ENCODE peak calls at places on chromosome 12, in six cellular contexts. H is nephron progenitor cell, J is foreskin fibroblast, R is lower lobe of right lung, K is GM06990, Z is progenitor cell of endocrine pancreas. O is an unnamed sample.

GRCh38 chr12:65656904-65657351 is 167.4 kb upstream of the HMGA2 start:
- DNase-seq in R (no peak), K (peak), J (peak), Z (no peak), H (no peak), O (no peak)

GRCh38 chr12:115060477-115061168 is 376.6 kb upstream of the TBX3 start:
- DNase-seq in Z (no peak), H (no peak), J (peak), R (no peak), K (no peak), O (no peak)

GRCh38 chr12:49133014-49133413 is 1.8 kb upstream of the TUBA1B start:
- DNase-seq in Z (no peak), R (no peak), H (no peak), K (no peak), J (no peak), O (no peak)

GRCh38 chr12:120668091-120668796 is 18.7 kb upstream of the MLEC start:
- DNase-seq in J (no peak), K (no peak), H (no peak), R (peak), Z (no peak), O (no peak)

GRCh38 chr12:121955258-121956040 is 37.1 kb downstream of the CFAP251 start:
- DNase-seq in K (no peak), H (no peak), J (peak), R (no peak), Z (no peak), O (no peak)

GRCh38 chr12:89225401-89225800 is 126.9 kb downstream of the DUSP6 start:
- DNase-seq in K (peak), H (no peak), J (peak), R (peak), Z (no peak), O (peak)

GRCh38 chr12:8890313-8891084 is 23.8 kb upstream of the PHC1 start:
- DNase-seq in H (peak), R (peak), J (peak), K (no peak), Z (peak), O (peak)

GRCh38 chr12:15613981-15614380 is 175.2 kb downstream of the EPS8 start:
- DNase-seq in J (peak), K (no peak), Z (no peak), R (no peak), H (no peak), O (no peak)

GRCh38 chr12:89707992-89708792 is 446 bp downstream of the ATP2B1 start:
- DNase-seq in J (peak), K (peak), H (peak), R (peak), Z (peak), O (peak)

GRCh38 chr12:48044396-48044795 is 40.1 kb upstream of the COL2A1 start:
- DNase-seq in R (no peak), H (no peak), K (no peak), Z (no peak), J (no peak), O (no peak)

GRCh38 chr12:124479680-124480468 is 87.5 kb downstream of the NCOR2 start:
- DNase-seq in Z (no peak), H (no peak), J (no peak), R (no peak), K (no peak), O (no peak)

GRCh38 chr12:64510687-64511086 is 58.8 kb downstream of the TBK1 start:
- DNase-seq in Z (no peak), H (no peak), R (no peak), K (no peak), J (no peak), O (no peak)

GRCh38 chr12:51238510-51239334 is at the start of gene DAZAP2:
- DNase-seq in R (peak), K (peak), J (peak), Z (peak), H (peak), O (peak)
- TF ChIP-seq CTCF in R (peak), K (no peak), J (no peak), Z (peak), H (no peak), O (no peak)

DNA sequence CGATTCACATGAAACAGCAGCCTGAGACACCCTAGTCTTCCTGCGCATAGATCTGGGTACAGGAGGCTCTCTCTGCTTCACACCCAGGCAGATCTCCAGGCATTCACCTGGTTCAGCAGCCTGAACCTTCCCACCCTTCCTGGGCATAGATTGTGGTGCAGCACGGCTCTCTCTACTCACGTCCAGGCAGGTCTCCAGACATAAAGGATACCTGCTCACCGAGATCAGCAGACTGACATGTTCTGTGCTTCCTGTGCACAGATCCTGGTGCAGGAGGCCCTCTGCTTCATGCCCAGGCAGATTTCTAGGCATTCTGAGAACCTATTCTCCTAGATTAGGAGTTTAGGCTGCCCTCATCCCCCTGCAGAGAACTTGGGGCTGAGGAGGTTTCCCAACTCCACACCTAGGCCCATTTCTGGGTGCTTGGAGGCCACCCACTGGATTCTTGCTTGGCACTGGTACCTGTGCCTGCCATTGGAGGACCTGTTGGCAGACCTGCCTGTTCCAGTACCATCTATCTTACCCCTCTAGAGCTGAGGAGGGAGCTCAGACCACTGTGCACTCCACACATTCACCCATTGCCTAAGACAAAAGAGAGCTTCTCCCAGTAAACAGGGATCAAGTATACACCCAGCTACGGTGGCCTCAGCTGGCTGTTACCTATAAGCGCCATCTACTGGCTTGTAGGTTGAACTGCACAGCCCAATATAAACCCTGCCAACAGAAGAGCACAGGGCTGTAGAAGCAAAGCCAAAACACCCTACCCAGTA is 28.0 kb upstream of the GARIN6 start:
- DNase-seq in Z (no peak), K (no peak), R (no peak), J (no peak), H (peak), O (no peak)
- TF ChIP-seq CTCF in Z (peak), K (peak), R (peak), J (peak), H (peak), O (peak)

GRCh38 chr12:7642876-7643309 is 22.8 kb downstream of the APOBEC1 start:
- DNase-seq in J (peak), K (no peak), R (no peak), H (peak), Z (no peak), O (no peak)
- TF ChIP-seq CTCF in J (peak), K (peak), R (peak), H (peak), Z (peak), O (peak)

GRCh38 chr12:104272938-104273337 is 30.6 kb upstream of the EID3 start:
- DNase-seq in J (no peak), K (no peak), R (no peak), H (no peak), Z (no peak), O (no peak)
- TF ChIP-seq CTCF in J (no peak), K (no peak), R (no peak), H (no peak), Z (no peak), O (no peak)

GRCh38 chr12:57005980-57006808 is at the start of gene ZBTB39:
- DNase-seq in Z (peak), J (peak), R (peak), K (peak), H (peak), O (peak)
- TF ChIP-seq CTCF in Z (peak), J (peak), R (peak), K (peak), H (no peak), O (peak)

DNA sequence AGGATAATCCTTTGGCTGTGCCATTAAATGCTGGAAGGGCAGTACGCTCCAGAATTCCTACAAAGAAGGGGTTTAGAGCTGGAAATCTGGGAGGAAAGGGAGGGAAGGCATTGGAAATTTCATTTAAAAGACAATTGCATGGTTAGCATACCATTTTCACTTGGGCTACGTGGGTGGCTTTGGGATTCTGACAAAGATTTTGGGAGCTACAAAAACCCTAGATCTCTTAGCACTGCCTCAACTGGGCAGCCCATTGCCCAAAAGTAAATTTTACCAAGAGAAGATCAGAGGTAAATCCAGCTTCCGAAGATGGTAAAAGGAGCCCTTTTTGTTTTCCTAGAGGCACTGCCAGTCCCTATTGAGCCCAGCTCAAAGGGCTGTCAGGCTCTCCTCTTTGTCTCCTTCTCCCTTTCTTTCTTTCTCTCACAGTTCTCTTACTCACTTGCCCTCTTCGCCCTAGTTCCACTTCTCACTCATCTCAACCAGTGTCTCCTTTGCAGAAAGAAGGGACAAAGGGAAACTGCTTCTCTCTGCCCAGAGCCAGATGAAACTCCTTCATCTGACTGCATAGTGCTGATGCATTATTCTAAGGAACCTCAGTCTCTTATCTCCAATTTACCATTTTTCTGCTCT is 125.4 kb upstream of the PLEKHA5 start:
- DNase-seq in R (no peak), H (no peak), K (no peak), J (no peak), Z (no peak), O (no peak)
- TF ChIP-seq CTCF in R (no peak), H (no peak), K (no peak), J (no peak), Z (no peak), O (no peak)

O was measured in GM13976.